ENCODE peak calls at places on chromosomes 5 and 9, in eight cellular contexts. W is uterus; O is ovary; R is CD8-positive, alpha-beta T cell; E is PC-3; D is CD8-positive, alpha-beta memory T cell; V is prostate gland; Z is body of pancreas. T is an unnamed sample.
A peak's percentile ranks its signal among the peaks of the same experiment; 100 is the strongest.

GRCh38 chr5:58107704-58108103 is 352.2 kb downstream of the PLK2 start:
- DNase-seq in E (peak; percentile 73), D (no peak), W (no peak), Z (no peak), V (no peak), R (no peak), O (no peak), T (no peak)

GRCh38 chr9:134739660-134739968 is 98.0 kb downstream of the COL5A1 start:
- DNase-seq in D (no peak), V (no peak), E (no peak), W (no peak), O (no peak), R (no peak), Z (no peak), T (no peak)

GRCh38 chr5:145056805-145057204 is 778.3 kb downstream of the PRELID2 start:
- DNase-seq in V (no peak), O (no peak), R (no peak), W (no peak), E (peak; percentile 3), D (no peak), Z (no peak), T (no peak)

GRCh38 chr5:174294891-174295620 is 249.6 kb downstream of the NSG2 start:
- DNase-seq in R (no peak), D (no peak), O (no peak), W (no peak), E (no peak), Z (no peak), V (no peak), T (no peak)

GRCh38 chr5:151825445-151825844 is 53.7 kb downstream of the G3BP1 start:
- DNase-seq in O (peak; percentile 49), Z (peak; percentile 69), D (peak; percentile 22), W (peak; percentile 23), R (no peak), E (peak; percentile 84), V (peak; percentile 36), T (peak; percentile 74)

GRCh38 chr9:21919377-21920362 is 74.5 kb downstream of the CDKN2A start:
- DNase-seq in O (no peak), Z (peak; percentile 15), R (peak; percentile 34), V (no peak), D (no peak), W (no peak), E (peak; percentile 65), T (no peak)

GRCh38 chr9:1366300-1366699 is 316.1 kb downstream of the DMRT2 start:
- DNase-seq in Z (no peak), R (no peak), D (no peak), E (no peak), W (no peak), O (no peak), V (no peak), T (no peak)

GRCh38 chr5:61822584-61822983 is 483.4 kb upstream of the KIF2A start:
- DNase-seq in W (no peak), R (no peak), V (no peak), O (no peak), E (no peak), Z (no peak), D (no peak), T (no peak)

GRCh38 chr9:134474058-134474370 is 147.8 kb downstream of the RXRA start:
- DNase-seq in E (no peak), V (no peak), D (no peak), O (peak; percentile 49), R (no peak), Z (peak; percentile 43), W (peak; percentile 61), T (no peak)

GRCh38 chr5:113264061-113264460 is 170.7 kb downstream of the TSSK1B start:
- DNase-seq in D (no peak), V (peak; percentile 31), Z (no peak), E (no peak), O (no peak), R (no peak), W (no peak), T (no peak)

GRCh38 chr5:58318468-58318867 is 141.4 kb downstream of the PLK2 start:
- DNase-seq in D (no peak), O (no peak), V (no peak), Z (no peak), E (peak; percentile 32), R (no peak), W (no peak), T (no peak)

GRCh38 chr5:151219789-151220188 is 4.1 kb downstream of the CCDC69 start:
- DNase-seq in D (no peak), W (no peak), V (no peak), E (no peak), R (no peak), Z (no peak), O (no peak), T (no peak)

GRCh38 chr9:131530546-131530929 is 525 bp downstream of the UCK1 start:
- DNase-seq in V (peak; percentile 25), O (peak; percentile 49), W (peak; percentile 26), R (no peak), E (peak; percentile 33), Z (peak; percentile 44), D (no peak), T (peak; percentile 70)

GRCh38 chr9:76574171-76574767 is 115.3 kb downstream of the GCNT1 start:
- DNase-seq in W (no peak), E (no peak), R (no peak), D (no peak), O (no peak), Z (peak; percentile 34), V (no peak), T (no peak)

GRCh38 chr9:116644099-116644688 is 42.9 kb upstream of the TRIM32 start:
- DNase-seq in Z (no peak), R (no peak), V (no peak), W (no peak), D (no peak), E (no peak), O (no peak), T (no peak)

GRCh38 chr9:86660146-86660545 is 287.2 kb downstream of the GAS1 start:
- DNase-seq in V (no peak), Z (no peak), R (no peak), W (no peak), O (no peak), E (no peak), D (no peak), T (no peak)

GRCh38 chr9:106885451-106885850 is 22.5 kb downstream of the ZNF462 start:
- DNase-seq in E (peak; percentile 70), O (no peak), D (no peak), V (no peak), Z (no peak), W (no peak), R (no peak), T (no peak)
- H3K4me1 ChIP-seq in E (peaks cover 34% of the 10 kb centered on the region), O (peaks cover 20% of the 10 kb centered on the region), D (no peaks in the 10 kb centered on the region), V (no peaks in the 10 kb centered on the region), Z (peaks cover 3% of the 10 kb centered on the region), W (peaks cover 4% of the 10 kb centered on the region), R (no peaks in the 10 kb centered on the region), T (peaks cover 12% of the 10 kb centered on the region)

GRCh38 chr9:71944754-71945409 is 33.4 kb downstream of the C9orf85 start:
- DNase-seq in Z (no peak), E (peak; percentile 70), R (no peak), V (peak; percentile 45), O (no peak), W (no peak), D (no peak), T (no peak)
- H3K4me3 ChIP-seq in Z (no peak overlapping the region), E (peak overlapping the region; percentile 41), R (no peak overlapping the region), V (no peak overlapping the region), O (no peak overlapping the region), W (no peak overlapping the region), D (no peak overlapping the region), T (no peak overlapping the region)

GRCh38 chr9:34948438-34948837 is 9.6 kb upstream of the PHF24 start:
- DNase-seq in D (no peak), V (no peak), R (no peak), O (no peak), E (no peak), Z (no peak), W (no peak), T (no peak)
- H3K27me3 ChIP-seq in D (no peaks in the 10 kb centered on the region), V (no peaks in the 10 kb centered on the region), R (no peaks in the 10 kb centered on the region), O (no peaks in the 10 kb centered on the region), E (peaks cover 12% of the 10 kb centered on the region), Z (no peaks in the 10 kb centered on the region), W (no peaks in the 10 kb centered on the region), T (peaks cover 29% of the 10 kb centered on the region)

GRCh38 chr5:128015978-128016377 is 67.6 kb upstream of the SLC12A2 start:
- DNase-seq in E (no peak), R (no peak), D (no peak), O (no peak), W (no peak), Z (no peak), V (no peak), T (no peak)
- H3K4me1 ChIP-seq in E (no peaks in the 10 kb centered on the region), R (no peaks in the 10 kb centered on the region), D (no peaks in the 10 kb centered on the region), O (no peaks in the 10 kb centered on the region), W (no peaks in the 10 kb centered on the region), Z (no peaks in the 10 kb centered on the region), V (no peaks in the 10 kb centered on the region), T (peaks cover 15% of the 10 kb centered on the region)

DNA sequence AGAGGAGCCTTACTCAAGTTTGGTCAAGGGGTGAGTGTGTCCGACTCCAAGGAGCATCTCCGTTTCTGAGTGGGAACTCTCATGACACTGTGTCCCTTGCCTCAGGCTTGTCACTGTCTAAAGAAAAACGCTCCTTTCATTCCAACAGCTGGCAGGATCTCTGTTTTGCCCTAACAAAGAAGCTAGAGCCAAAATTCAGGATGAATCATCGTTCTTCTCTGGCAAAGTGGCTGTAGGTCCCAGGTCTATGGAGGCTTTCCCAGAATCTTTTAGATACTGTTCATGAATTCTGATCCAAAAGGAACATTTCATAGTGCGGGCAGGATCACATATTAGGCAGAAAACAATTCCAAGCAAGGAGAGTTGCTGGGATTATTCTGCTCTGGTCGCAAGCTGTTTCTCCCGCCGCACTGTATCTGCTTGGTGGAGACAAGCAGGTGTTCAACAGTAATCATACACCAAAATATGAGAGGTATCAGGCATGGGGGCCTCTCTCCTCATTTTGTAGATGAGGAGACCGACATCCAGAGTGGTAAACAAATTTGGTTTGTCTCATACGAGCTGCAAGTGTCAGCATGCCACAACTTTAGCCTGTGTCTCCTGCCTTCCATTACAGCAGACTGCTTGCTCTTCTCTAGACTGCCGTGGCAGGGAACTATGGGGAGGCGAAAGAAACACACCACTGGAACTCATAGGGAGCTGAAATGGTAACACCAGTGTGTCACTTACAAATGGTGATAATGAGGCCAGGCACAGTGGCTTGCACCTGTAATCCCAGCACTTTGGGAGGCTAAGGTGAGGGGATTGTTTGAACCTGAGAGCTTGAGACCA is 72.6 kb downstream of the ENTREP1 start:
- DNase-seq in R (no peak), E (peak; percentile 35), D (no peak), W (no peak), O (no peak), V (peak; percentile 51), Z (no peak), T (no peak)
- H3K4me3 ChIP-seq in R (no peak overlapping the region), E (no peak overlapping the region), D (no peak overlapping the region), W (no peak overlapping the region), O (no peak overlapping the region), V (no peak overlapping the region), Z (no peak overlapping the region), T (no peak overlapping the region)

GRCh38 chr5:64690417-64691151 is at the start of gene SHISAL2B:
- DNase-seq in D (no peak), O (peak; percentile 22), R (no peak), E (no peak), Z (no peak), V (no peak), W (no peak), T (peak; percentile 11)
- H3K27me3 ChIP-seq in D (no peaks in the 10 kb centered on the region), O (no peaks in the 10 kb centered on the region), R (no peaks in the 10 kb centered on the region), E (no peaks in the 10 kb centered on the region), Z (peaks cover 8% of the 10 kb centered on the region), V (peaks cover 5% of the 10 kb centered on the region), W (no peaks in the 10 kb centered on the region), T (peaks cover 75% of the 10 kb centered on the region)